ENCODE peak calls at places on chromosome 16, in six cellular contexts. J is esophagus squamous epithelium, B is A549, O is lung, W is dorsolateral prefrontal cortex, K is PC-9. Y is an unnamed sample.

GRCh38 chr16:77636615-77637014 is 85.7 kb upstream of the NUDT7 start:
- DNase-seq in J (no peak), K (no peak), B (no peak), W (no peak), O (no peak), Y (no peak)

GRCh38 chr16:11073407-11073806 is 129.0 kb downstream of the CLEC16A start:
- DNase-seq in K (no peak), O (no peak), J (no peak), W (no peak), B (no peak), Y (no peak)

GRCh38 chr16:11313493-11314308 is 31.6 kb upstream of the RMI2 start:
- DNase-seq in J (no peak), B (no peak), K (no peak), W (no peak), O (no peak), Y (no peak)

GRCh38 chr16:25747160-25747758 is 55.5 kb downstream of the HS3ST4 start:
- DNase-seq in J (no peak), W (no peak), B (no peak), O (no peak), K (no peak), Y (no peak)

GRCh38 chr16:695355-696089 is 5.3 kb upstream of the WDR24 start:
- DNase-seq in W (peak; percentile 82), K (peak; percentile 72), O (no peak), B (no peak), J (no peak), Y (no peak)

GRCh38 chr16:19804538-19805323 is 79.9 kb downstream of the GPRC5B start:
- DNase-seq in K (peak; percentile 80), B (no peak), O (peak; percentile 59), W (no peak), J (no peak), Y (peak; percentile 67)

GRCh38 chr16:75012380-75013081 is 13.7 kb downstream of the ZNRF1 start:
- DNase-seq in J (no peak), O (no peak), K (no peak), W (no peak), B (no peak), Y (no peak)

GRCh38 chr16:79842197-79842596 is 241.7 kb upstream of the MAF start:
- DNase-seq in O (no peak), K (no peak), B (no peak), W (no peak), J (no peak), Y (no peak)

GRCh38 chr16:59698341-59698979 is 964.3 kb upstream of the GOT2 start:
- DNase-seq in W (no peak), B (no peak), J (no peak), K (no peak), O (no peak), Y (no peak)

GRCh38 chr16:9099131-9099625 is 7.7 kb downstream of the HAPSTR1 start:
- DNase-seq in W (no peak), K (peak; percentile 70), B (no peak), O (peak; percentile 48), J (no peak), Y (no peak)

GRCh38 chr16:23394141-23394540 is 58.8 kb downstream of the COG7 start:
- DNase-seq in J (no peak), O (no peak), W (no peak), K (no peak), B (no peak), Y (no peak)

GRCh38 chr16:66695935-66696668 is 441 bp downstream of the CMTM4 start:
- DNase-seq in W (no peak), K (peak; percentile 54), B (peak; percentile 36), J (no peak), O (peak; percentile 72), Y (peak; percentile 69)

GRCh38 chr16:50547944-50548658 is at the start of gene NKD1:
- DNase-seq in W (peak; percentile 62), B (peak; percentile 37), J (no peak), K (no peak), O (peak; percentile 54), Y (peak; percentile 89)

GRCh38 chr16:54402270-54402669 is 115.7 kb upstream of the IRX3 start:
- DNase-seq in K (no peak), O (no peak), W (no peak), B (no peak), J (no peak), Y (no peak)

GRCh38 chr16:88499314-88499713 is 46.2 kb downstream of the ZFPM1 start:
- DNase-seq in B (no peak), W (no peak), J (no peak), O (no peak), K (no peak), Y (no peak)

GRCh38 chr16:88497561-88498420 is 44.7 kb downstream of the ZFPM1 start:
- DNase-seq in J (no peak), W (no peak), B (no peak), O (no peak), K (no peak), Y (no peak)

GRCh38 chr16:88498576-88499208 is 45.6 kb downstream of the ZFPM1 start:
- DNase-seq in O (no peak), K (no peak), W (no peak), B (no peak), J (no peak), Y (no peak)

GRCh38 chr16:88500255-88500661 is 47.2 kb downstream of the ZFPM1 start:
- DNase-seq in B (no peak), K (no peak), J (no peak), O (no peak), W (no peak), Y (no peak)

DNA sequence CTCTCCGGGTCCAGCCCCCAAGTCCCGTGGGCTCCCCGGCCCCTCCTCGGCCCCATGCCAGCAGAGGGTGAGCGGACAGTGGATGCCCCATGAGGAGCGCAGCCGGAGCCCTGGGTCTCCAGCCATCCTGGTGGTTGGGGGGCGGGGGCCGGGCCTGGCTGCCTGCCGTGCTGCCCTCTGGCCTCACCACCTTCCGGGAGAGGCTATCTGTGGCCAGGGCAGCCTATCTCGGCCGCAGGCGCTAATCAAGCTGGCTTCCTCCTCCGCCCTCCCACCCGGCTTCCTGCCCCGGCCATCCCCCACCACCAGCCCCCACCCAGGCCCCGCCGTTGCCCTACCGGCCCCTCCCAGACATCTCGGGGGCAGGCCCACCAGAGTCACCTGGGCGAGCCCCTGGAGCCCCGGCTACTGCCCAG is 46.8 kb downstream of the ZFPM1 start:
- DNase-seq in O (no peak), W (no peak), K (no peak), J (no peak), B (no peak), Y (no peak)
- H3K27ac ChIP-seq in O (no peak overlapping the region), W (no peak overlapping the region), K (no peak overlapping the region), J (no peak overlapping the region), B (no peak overlapping the region), Y (no peak overlapping the region)

DNA sequence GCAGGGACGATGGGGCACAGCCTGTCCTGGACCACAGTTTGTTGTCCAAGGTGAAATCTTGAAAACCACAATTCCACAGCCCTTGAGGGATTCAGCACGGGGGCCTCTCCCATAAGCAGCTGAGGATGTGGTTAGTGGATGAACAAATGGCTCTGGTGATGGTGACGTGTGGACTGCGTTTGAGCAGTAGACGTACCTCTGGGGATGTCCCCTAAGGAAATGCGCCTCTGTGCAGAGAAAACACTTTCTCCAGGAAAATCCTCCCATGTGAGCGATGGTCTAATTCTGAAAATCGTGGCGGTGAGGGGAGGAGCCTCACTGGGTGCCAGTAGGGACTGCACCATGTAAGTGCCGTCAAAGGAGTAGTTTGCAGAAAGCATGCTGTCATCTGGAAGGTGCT is 2.7 kb upstream of the SEPTIN12 start:
- DNase-seq in B (no peak), W (no peak), K (no peak), O (no peak), J (no peak), Y (no peak)
- TF ChIP-seq CTCF in B (no peak), W (no peak), K (no peak), O (no peak), J (no peak), Y (no peak)

GRCh38 chr16:22161999-22162657 is at the start of gene SDR42E2:
- DNase-seq in J (no peak), O (no peak), K (no peak), W (no peak), B (peak; percentile 38), Y (no peak)
- H3K4me3 ChIP-seq in J (no peak within 1 kb of the TSS), O (no peak within 1 kb of the TSS), K (no peak within 1 kb of the TSS), W (no peak within 1 kb of the TSS), B (peak within 1 kb of the TSS; percentile 24), Y (no peak within 1 kb of the TSS)

DNA sequence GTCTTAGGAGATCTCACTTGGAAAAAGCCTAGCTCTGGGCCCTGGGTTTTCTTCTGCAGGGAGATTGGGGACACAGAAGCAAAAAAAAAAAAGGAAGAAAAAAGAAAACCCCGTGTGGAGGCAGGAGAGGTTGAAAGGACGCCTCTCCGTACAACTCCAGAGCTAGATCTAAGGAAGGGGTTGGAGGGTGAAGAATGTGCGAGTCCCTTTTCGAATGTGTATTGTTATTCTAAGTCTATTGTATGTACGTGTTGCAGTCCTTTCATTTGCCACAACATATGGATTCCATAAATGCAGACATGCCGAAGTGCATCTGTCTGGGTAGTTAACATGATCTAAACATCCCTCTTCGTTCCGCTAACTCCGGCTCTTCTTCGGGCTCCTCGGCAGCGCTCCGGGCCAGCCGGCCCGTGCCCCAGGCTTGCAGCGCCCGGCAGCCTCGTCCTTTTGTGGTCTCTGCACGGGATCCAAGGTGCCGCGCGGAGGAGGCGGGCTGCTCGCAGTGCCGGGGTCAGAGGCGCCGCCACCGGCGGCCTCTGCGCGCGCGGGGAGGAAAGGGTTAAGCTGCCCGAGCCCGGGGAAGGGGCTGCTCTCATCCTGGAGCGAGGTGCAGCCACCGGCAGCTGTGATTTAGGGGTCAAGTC is 14.8 kb upstream of the ZFHX3 start:
- DNase-seq in J (no peak), K (no peak), W (no peak), B (no peak), O (no peak), Y (peak; percentile 70)
- H3K27ac ChIP-seq in J (peak overlapping the region; percentile 48), K (no peak overlapping the region), W (peak overlapping the region; percentile 17), B (peak overlapping the region; percentile 67), O (no peak overlapping the region), Y (peak overlapping the region; percentile 99)

GRCh38 chr16:71542377-71542776 is 16.2 kb downstream of the CHST4 start:
- DNase-seq in K (no peak), O (peak; percentile 39), W (no peak), J (no peak), B (peak; percentile 58), Y (no peak)
- TF ChIP-seq CTCF in K (peak; percentile 35), O (peak; percentile 8), W (no peak), J (peak; percentile 22), B (peak; percentile 47), Y (no peak)

GRCh38 chr16:30067584-30067916 is 2.0 kb downstream of the ALDOA start:
- DNase-seq in W (no peak), K (no peak), B (no peak), O (no peak), J (no peak), Y (no peak)
- H3K4me3 ChIP-seq in W (peak overlapping the region; percentile 99), K (peak overlapping the region; percentile 94), B (peak overlapping the region; percentile 73), O (no peak overlapping the region), J (peak overlapping the region; percentile 92), Y (peak overlapping the region; percentile 98)

GRCh38 chr16:87791295-87792204 is 25.8 kb upstream of the KLHDC4 start:
- DNase-seq in B (no peak), O (no peak), K (no peak), W (peak; percentile 80), J (no peak), Y (no peak)

GRCh38 chr16:87790278-87791023 is 24.7 kb upstream of the KLHDC4 start:
- DNase-seq in O (no peak), J (no peak), W (no peak), B (peak; percentile 83), K (peak; percentile 39), Y (peak; percentile 28)

GRCh38 chr16:87784812-87785211 is 19.0 kb upstream of the KLHDC4 start:
- DNase-seq in W (no peak), K (no peak), B (no peak), J (no peak), O (no peak), Y (no peak)

GRCh38 chr16:87792205-87792565 is 26.4 kb upstream of the KLHDC4 start:
- DNase-seq in O (no peak), J (no peak), W (no peak), B (no peak), K (no peak), Y (no peak)

GRCh38 chr16:87789437-87790277 is 23.9 kb upstream of the KLHDC4 start:
- DNase-seq in K (peak; percentile 91), W (no peak), B (peak; percentile 98), J (no peak), O (no peak), Y (no peak)
- H3K27ac ChIP-seq in K (peak overlapping the region; percentile 77), W (no peak overlapping the region), B (peak overlapping the region; percentile 96), J (peak overlapping the region; percentile 88), O (no peak overlapping the region), Y (peak overlapping the region; percentile 39)

Y was measured in tibial artery.